ENCODE peak calls at places on chromosomes 7 and 10, in four cellular contexts. C is stimulated activated CD4-positive, alpha-beta T cell treated with anti-CD3 and anti-CD28 coated beads, Interleukin-2, amount 100 ng/mL, for 24 hours; D is NCI-H460; L is prostate gland. V is an unnamed sample.
A peak's percentile ranks its signal among the peaks of the same experiment; 100 is the strongest.

GRCh38 chr10:98269435-98269912 is 1.5 kb upstream of the LOXL4 start:
- DNase-seq in C (no peak), D (peak; percentile 44), L (peak; percentile 48), V (peak; percentile 84)

GRCh38 chr10:122509323-122509722 is 48.0 kb downstream of the HTRA1 start:
- DNase-seq in C (no peak), D (no peak), L (no peak), V (no peak)

GRCh38 chr7:131557521-131558385 is 1.3 kb upstream of the PODXL start:
- DNase-seq in C (no peak), D (no peak), L (no peak), V (no peak)

GRCh38 chr7:132055331-132056120 is 499.1 kb upstream of the PODXL start:
- DNase-seq in C (no peak), D (no peak), L (no peak), V (no peak)

GRCh38 chr7:46368871-46369270 is 447.8 kb upstream of the IGFBP3 start:
- DNase-seq in C (no peak), D (no peak), L (no peak), V (no peak)

GRCh38 chr10:58106211-58107035 is 161.3 kb downstream of the IPMK start:
- DNase-seq in C (no peak), D (no peak), L (no peak), V (no peak)

GRCh38 chr7:143229054-143229790 is 7.4 kb downstream of the TAS2R40 start:
- DNase-seq in C (no peak), D (no peak), L (no peak), V (no peak)

GRCh38 chr10:23354630-23355343 is 10.2 kb upstream of the C10orf67 start:
- DNase-seq in C (no peak), D (no peak), L (no peak), V (no peak)

GRCh38 chr7:15889501-15889900 is 203.0 kb upstream of the MEOX2 start:
- DNase-seq in C (no peak), D (peak; percentile 17), L (no peak), V (no peak)

GRCh38 chr10:69633673-69634635 is 3.9 kb downstream of the FAM241B start:
- DNase-seq in C (no peak), D (no peak), L (no peak), V (no peak)

GRCh38 chr7:145269418-145270161 is 433.7 kb upstream of the TPK1 start:
- DNase-seq in C (no peak), D (no peak), L (no peak), V (no peak)

GRCh38 chr7:139561-140243 is 52.7 kb upstream of the FAM20C start:
- DNase-seq in C (no peak), D (no peak), L (no peak), V (no peak)

GRCh38 chr10:58268454-58268945 is 462 bp upstream of the CISD1 start:
- DNase-seq in C (no peak), D (no peak), L (no peak), V (no peak)

GRCh38 chr7:138882249-138882648 is 84.3 kb upstream of the ATP6V0A4 start:
- DNase-seq in C (no peak), D (no peak), L (no peak), V (no peak)

GRCh38 chr7:155329225-155329624 is 31.5 kb downstream of the INSIG1 start:
- DNase-seq in C (no peak), D (no peak), L (no peak), V (no peak)

GRCh38 chr7:97450516-97450915 is 281.4 kb upstream of the TAC1 start:
- DNase-seq in C (no peak), D (no peak), L (no peak), V (no peak)

GRCh38 chr10:36358736-36359135 is 716.6 kb upstream of the FZD8 start:
- DNase-seq in C (no peak), D (no peak), L (no peak), V (no peak)

GRCh38 chr10:33612551-33612950 is 278.1 kb upstream of the NRP1 start:
- DNase-seq in C (no peak), D (no peak), L (no peak), V (no peak)

GRCh38 chr10:117543245-117543998 is 876 bp downstream of the EMX2 start:
- DNase-seq in C (peak; percentile 60), D (no peak), L (no peak), V (no peak)

GRCh38 chr10:133356953-133357292 is 896 bp downstream of the FUOM start:
- DNase-seq in C (no peak), D (no peak), L (no peak), V (no peak)

GRCh38 chr7:7805511-7806153 is 87.2 kb upstream of the RPA3 start:
- DNase-seq in C (no peak), D (peak; percentile 27), L (no peak), V (no peak)